ENCODE peak calls at places on chromosomes 5 and 9, in seven cellular contexts. O, R, M, F, K, Z and I are unnamed samples.

GRCh38 chr9:110058304-110058953 is 149.5 kb downstream of the C9orf152 start:
- DNase-seq in O (no peak), Z (no peak), K (peak), F (no peak), R (peak), M (no peak), I (no peak)

GRCh38 chr9:4258321-4259093 is 41.4 kb downstream of the GLIS3 start:
- DNase-seq in F (no peak), M (no peak), O (no peak), Z (no peak), K (no peak), R (peak), I (no peak)

GRCh38 chr5:126046996-126047395 is 376.2 kb upstream of the GRAMD2B start:
- DNase-seq in O (no peak), R (no peak), K (no peak), F (no peak), Z (no peak), M (no peak), I (no peak)

GRCh38 chr9:23771746-23772145 is 54.3 kb downstream of the ELAVL2 start:
- DNase-seq in Z (no peak), R (no peak), M (no peak), O (no peak), F (no peak), K (no peak), I (no peak)

GRCh38 chr5:156913719-156914370 is 49.2 kb downstream of the TIMD4 start:
- DNase-seq in F (no peak), M (no peak), O (peak), R (no peak), Z (no peak), K (peak), I (no peak)

GRCh38 chr9:107172979-107173347 is 110.1 kb upstream of the RAD23B start:
- DNase-seq in K (no peak), F (no peak), R (no peak), M (no peak), O (peak), Z (no peak), I (no peak)

GRCh38 chr9:1046639-1047604 is 3.2 kb upstream of the DMRT2 start:
- DNase-seq in O (no peak), K (no peak), M (no peak), Z (no peak), F (no peak), R (no peak), I (no peak)

GRCh38 chr9:98892296-98892695 is 51.4 kb upstream of the COL15A1 start:
- DNase-seq in Z (no peak), O (no peak), M (peak), R (no peak), K (no peak), F (no peak), I (no peak)

GRCh38 chr5:170971-171800 is 20.1 kb upstream of the LRRC14B start:
- DNase-seq in R (no peak), K (no peak), M (no peak), O (no peak), Z (peak), F (peak), I (no peak)

GRCh38 chr5:108983456-108984092 is 235.9 kb downstream of the FER start:
- DNase-seq in Z (no peak), M (peak), O (no peak), K (peak), F (no peak), R (peak), I (no peak)

GRCh38 chr9:136848393-136849037 is 694 bp upstream of the PHPT1 start:
- DNase-seq in M (no peak), K (peak), F (no peak), R (no peak), O (no peak), Z (peak), I (no peak)

GRCh38 chr5:145539201-145539600 is 295.9 kb downstream of the PRELID2 start:
- DNase-seq in O (no peak), Z (no peak), K (no peak), M (no peak), R (no peak), F (no peak), I (no peak)

GRCh38 chr9:129322022-129322621 is 144.1 kb upstream of the IER5L start:
- DNase-seq in Z (peak), M (no peak), F (peak), O (no peak), R (no peak), K (no peak), I (no peak)

DNA sequence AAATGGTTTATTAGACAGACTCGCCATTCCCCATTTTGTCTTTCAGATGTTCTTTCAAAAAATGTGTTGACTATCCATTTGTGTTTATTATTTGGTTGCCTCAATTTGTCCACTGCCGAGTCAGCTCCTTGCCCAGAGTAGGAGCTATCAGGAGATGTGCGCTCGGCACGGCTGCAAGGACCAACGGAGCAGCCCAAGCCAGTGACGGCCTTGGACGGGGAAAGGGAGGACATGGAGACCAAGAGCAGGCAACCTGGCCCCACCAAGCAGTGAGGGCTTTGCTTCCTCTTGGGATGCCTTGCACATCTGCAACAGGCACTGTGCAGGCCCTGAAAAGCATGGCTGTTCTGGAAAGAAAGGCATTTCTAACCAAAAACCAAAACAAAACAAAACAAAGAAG is 69.8 kb downstream of the DEPDC1B start:
- DNase-seq in R (no peak), O (no peak), Z (no peak), K (no peak), F (no peak), M (no peak), I (no peak)
- TF ChIP-seq CTCF in R (no peak), O (no peak), Z (no peak), K (no peak), F (no peak), M (no peak), I (no peak)

GRCh38 chr5:123098767-123099513 is 9.9 kb downstream of the PRDM6 start:
- DNase-seq in R (no peak), K (no peak), M (no peak), F (no peak), O (no peak), Z (no peak), I (no peak)
- H3K4me3 ChIP-seq in R (no peak), K (no peak), M (no peak), F (no peak), O (no peak), Z (no peak), I (peak)

DNA sequence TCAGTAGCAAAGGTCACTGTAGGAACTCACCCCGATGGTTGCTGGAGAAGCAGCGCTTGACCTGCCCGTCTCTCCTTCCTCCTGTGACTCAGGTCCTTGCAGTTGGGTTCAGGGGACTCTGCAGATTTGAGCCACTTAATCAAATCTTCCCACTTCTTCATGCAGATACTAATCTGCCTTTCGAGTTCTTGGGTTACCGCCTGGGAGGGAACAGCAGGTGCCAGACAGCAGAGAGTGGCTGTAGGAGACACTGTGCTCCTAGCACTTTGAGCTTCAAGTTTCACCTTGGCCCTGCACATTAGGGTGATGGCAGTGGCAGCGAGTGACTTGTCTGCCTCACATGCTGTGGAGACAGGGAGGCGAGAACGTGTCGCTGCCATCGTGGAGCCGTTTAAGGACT is 478.3 kb downstream of the PSAT1 start:
- DNase-seq in O (no peak), K (no peak), R (no peak), Z (no peak), M (no peak), F (no peak), I (no peak)
- TF ChIP-seq CTCF in O (no peak), K (no peak), R (no peak), Z (no peak), M (no peak), F (no peak), I (no peak)

GRCh38 chr9:120924698-120925534 is 1.7 kb downstream of the TRAF1 start:
- DNase-seq in O (no peak), Z (no peak), R (no peak), K (no peak), M (no peak), F (peak), I (no peak)

GRCh38 chr9:120928015-120928719 is 1.6 kb upstream of the TRAF1 start:
- DNase-seq in K (no peak), M (no peak), Z (no peak), R (no peak), O (peak), F (peak), I (no peak)

GRCh38 chr9:120927125-120928014 is 774 bp upstream of the TRAF1 start:
- DNase-seq in O (peak), R (no peak), K (no peak), M (no peak), F (no peak), Z (no peak), I (no peak)

GRCh38 chr9:120925535-120926396 is 830 bp downstream of the TRAF1 start:
- DNase-seq in R (peak), F (peak), K (no peak), O (peak), M (peak), Z (no peak), I (peak)

GRCh38 chr9:120926397-120926928 is at the start of gene TRAF1:
- DNase-seq in R (no peak), K (no peak), M (no peak), O (peak), F (peak), Z (no peak), I (no peak)
- H3K4me3 ChIP-seq in R (no peak), K (no peak), M (peak), O (peak), F (no peak), Z (no peak), I (no peak)